ENCODE peak calls at places on chromosomes 3 and 15, in five cellular contexts. A is IMR-90, I is cardiac muscle cell, P is Karpas-422, F is left lung. C is an unnamed sample.

GRCh38 chr15:73601449-73602425 is 31.5 kb downstream of the NPTN start:
- DNase-seq in A (peak; percentile 61), I (peak; percentile 83), P (no peak), F (peak; percentile 44), C (no peak)

GRCh38 chr15:65400760-65401606 is 21.8 kb downstream of the IGDCC4 start:
- DNase-seq in A (peak; percentile 72), I (peak; percentile 82), P (peak; percentile 83), F (no peak), C (peak; percentile 97)

GRCh38 chr15:76059320-76060097 is at the start of gene TMEM266:
- DNase-seq in A (peak; percentile 5), I (peak; percentile 20), P (no peak), F (peak; percentile 35), C (peak; percentile 78)

GRCh38 chr3:55090310-55090709 is 162.5 kb upstream of the LRTM1 start:
- DNase-seq in A (no peak), I (no peak), P (no peak), F (no peak), C (no peak)

GRCh38 chr3:170220871-170221270 is 1.4 kb upstream of the PRKCI start:
- DNase-seq in A (peak; percentile 75), I (no peak), P (no peak), F (no peak), C (no peak)

GRCh38 chr3:31035681-31036080 is 141.2 kb upstream of the GADL1 start:
- DNase-seq in A (peak; percentile 18), I (no peak), P (no peak), F (no peak), C (no peak)

GRCh38 chr15:68556139-68556990 is 22.4 kb upstream of the CORO2B start:
- DNase-seq in A (no peak), I (no peak), P (no peak), F (no peak), C (no peak)

GRCh38 chr15:25437751-25438600 is 848 bp downstream of the UBE3A start:
- DNase-seq in A (peak; percentile 40), I (peak; percentile 60), P (peak; percentile 85), F (peak; percentile 61), C (peak; percentile 44)

GRCh38 chr3:33039628-33040027 is 57.3 kb downstream of the GLB1 start:
- DNase-seq in A (no peak), I (no peak), P (no peak), F (no peak), C (no peak)

GRCh38 chr3:112811150-112811884 is 35.3 kb downstream of the CD200R1L start:
- DNase-seq in A (peak; percentile 86), I (peak; percentile 98), P (no peak), F (no peak), C (no peak)

GRCh38 chr15:40108061-40108854 is 421 bp downstream of the BMF start:
- DNase-seq in A (peak; percentile 55), I (peak; percentile 69), P (peak; percentile 50), F (no peak), C (no peak)

GRCh38 chr15:40105517-40106202 is 3.0 kb downstream of the BMF start:
- DNase-seq in A (no peak), I (no peak), P (no peak), F (no peak), C (no peak)

GRCh38 chr15:40104865-40105516 is 3.7 kb downstream of the BMF start:
- DNase-seq in A (peak; percentile 79), I (peak; percentile 93), P (peak; percentile 88), F (peak; percentile 88), C (peak; percentile 89)

GRCh38 chr15:40104296-40104864 is 4.3 kb downstream of the BMF start:
- DNase-seq in A (no peak), I (no peak), P (no peak), F (no peak), C (no peak)

GRCh38 chr15:40106203-40107161 is 2.2 kb downstream of the BMF start:
- DNase-seq in A (peak; percentile 49), I (peak; percentile 90), P (peak; percentile 74), F (peak; percentile 86), C (peak; percentile 81)
- H3K4me1 ChIP-seq in A (peaks cover 41% of the 10 kb centered on the region), I (peaks cover 50% of the 10 kb centered on the region), P (peaks cover 54% of the 10 kb centered on the region), F (peaks cover 72% of the 10 kb centered on the region), C (peaks cover 44% of the 10 kb centered on the region)

GRCh38 chr15:70469182-70469581 is 294.2 kb downstream of the UACA start:
- DNase-seq in A (no peak), I (no peak), P (no peak), F (no peak), C (no peak)
- H3K4me1 ChIP-seq in A (peaks cover 7% of the 10 kb centered on the region), I (no peaks in the 10 kb centered on the region), P (peaks cover 35% of the 10 kb centered on the region), F (peaks cover 11% of the 10 kb centered on the region), C (no peaks in the 10 kb centered on the region)

GRCh38 chr3:141326626-141327025 is 41.7 kb upstream of the ZBTB38 start:
- DNase-seq in A (no peak), I (peak; percentile 46), P (no peak), F (no peak), C (no peak)
- H3K4me1 ChIP-seq in A (peaks cover 12% of the 10 kb centered on the region), I (peaks cover 2% of the 10 kb centered on the region), P (no peaks in the 10 kb centered on the region), F (no peaks in the 10 kb centered on the region), C (no peaks in the 10 kb centered on the region)

DNA sequence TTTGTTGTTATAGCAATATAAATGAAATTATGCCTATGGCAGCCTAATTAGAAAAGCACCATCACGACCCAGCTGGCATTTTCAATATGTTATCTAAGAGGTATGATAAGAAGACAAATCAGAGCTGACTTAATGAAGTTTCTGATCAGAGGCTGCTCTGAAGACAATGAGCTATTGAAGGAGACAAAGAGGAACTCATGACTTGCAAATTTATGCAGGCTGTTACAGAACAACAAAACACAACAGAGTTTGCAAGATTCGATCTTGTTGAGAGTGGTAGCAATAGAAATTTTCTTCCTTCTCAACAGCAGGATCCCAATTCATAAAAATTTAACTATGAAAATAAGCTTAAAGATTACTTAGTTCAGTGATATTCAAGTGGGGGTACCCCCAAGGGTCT is 7.7 kb downstream of the CCDC54 start:
- DNase-seq in A (no peak), I (no peak), P (no peak), F (no peak), C (no peak)
- H3K4me1 ChIP-seq in A (peaks cover 2% of the 10 kb centered on the region), I (no peaks in the 10 kb centered on the region), P (no peaks in the 10 kb centered on the region), F (no peaks in the 10 kb centered on the region), C (peaks cover 7% of the 10 kb centered on the region)

DNA sequence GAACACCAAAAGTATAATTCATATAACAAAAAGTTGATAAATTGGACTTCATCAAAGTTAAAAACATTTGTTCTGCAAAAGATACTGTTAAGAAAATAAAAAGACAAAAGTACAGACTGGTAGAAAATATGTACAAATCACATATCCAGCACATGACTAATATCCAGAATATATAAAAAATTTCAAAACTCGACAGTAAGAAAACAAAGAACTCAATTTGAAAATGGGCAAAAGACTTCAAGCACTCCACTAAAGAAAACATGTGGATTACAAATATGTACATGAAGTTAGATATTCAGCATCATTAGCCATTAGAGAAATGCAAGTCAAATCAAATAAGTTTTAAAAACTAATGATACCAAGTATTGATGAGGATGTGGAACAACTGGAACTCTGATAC is 6.7 kb downstream of the GK5 start:
- DNase-seq in A (peak; percentile 16), I (no peak), P (peak; percentile 9), F (no peak), C (no peak)
- H3K4me1 ChIP-seq in A (peaks cover 8% of the 10 kb centered on the region), I (no peaks in the 10 kb centered on the region), P (no peaks in the 10 kb centered on the region), F (peaks cover 26% of the 10 kb centered on the region), C (peaks cover 3% of the 10 kb centered on the region)